ENCODE peak calls at places on chromosomes 11 and 22, in four cellular contexts. J, E, M and W are unnamed samples.

GRCh38 chr11:1845571-1846452 is 7.0 kb downstream of the TNNI2 start:
- DNase-seq in J (no peak), M (no peak), E (peak; percentile 25), W (no peak)

GRCh38 chr22:22201185-22201924 is 43.2 kb upstream of the VPREB1 start:
- DNase-seq in J (peak; percentile 12), M (no peak), E (peak; percentile 38), W (no peak)

GRCh38 chr22:42304021-42304790 is 33.8 kb upstream of the TCF20 start:
- DNase-seq in M (no peak), J (no peak), E (no peak), W (no peak)

GRCh38 chr22:19802001-19802880 is 41.7 kb downstream of the TBX1 start:
- DNase-seq in J (no peak), M (no peak), E (no peak), W (no peak)

GRCh38 chr11:83641511-83641910 is 355.3 kb upstream of the CCDC90B start:
- DNase-seq in M (no peak), J (peak; percentile 1), E (no peak), W (peak; percentile 60)

GRCh38 chr22:46659791-46660186 is 39.6 kb downstream of the GRAMD4 start:
- DNase-seq in J (no peak), M (no peak), E (no peak), W (no peak)

GRCh38 chr11:94926698-94927237 is 46.6 kb downstream of the CWC15 start:
- DNase-seq in M (no peak), J (peak; percentile 89), E (peak; percentile 86), W (peak; percentile 94)

GRCh38 chr22:38016182-38017078 is 32.1 kb upstream of the SOX10 start:
- DNase-seq in M (no peak), E (no peak), J (no peak), W (no peak)

GRCh38 chr11:88596786-88597185 is 259.2 kb upstream of the CTSC start:
- DNase-seq in J (no peak), E (no peak), M (no peak), W (no peak)

GRCh38 chr11:62116458-62116857 is 7.4 kb upstream of the INCENP start:
- DNase-seq in J (no peak), E (no peak), M (no peak), W (no peak)

GRCh38 chr11:65516135-65516968 is 8.5 kb upstream of the SCYL1 start:
- DNase-seq in E (no peak), M (no peak), J (no peak), W (no peak)

GRCh38 chr11:61700221-61700620 is 20.0 kb downstream of the DAGLA start:
- DNase-seq in E (no peak), M (no peak), J (peak; percentile 40), W (no peak)

GRCh38 chr11:90113541-90113940 is 20.9 kb upstream of the NAALAD2 start:
- DNase-seq in M (no peak), E (no peak), J (no peak), W (no peak)

GRCh38 chr11:69810289-69811118 is 8.7 kb downstream of the FGF3 start:
- DNase-seq in J (no peak), M (no peak), E (no peak), W (no peak)

GRCh38 chr11:613369-613968 is 2.3 kb downstream of the IRF7 start:
- DNase-seq in M (no peak), E (no peak), J (no peak), W (no peak)

GRCh38 chr11:56543739-56544138 is 682 bp upstream of the OR5M11 start:
- DNase-seq in M (no peak), E (no peak), J (no peak), W (no peak)

GRCh38 chr11:67646535-67647336 is 3.8 kb downstream of the ACY3 start:
- DNase-seq in M (no peak), J (no peak), E (no peak), W (no peak)

GRCh38 chr22:23204541-23205157 is 24.3 kb downstream of the BCR start:
- DNase-seq in E (peak; percentile 67), M (no peak), J (no peak), W (peak; percentile 69)

GRCh38 chr11:99063331-99063730 is 42.6 kb downstream of the CNTN5 start:
- DNase-seq in M (no peak), E (no peak), J (no peak), W (no peak)

GRCh38 chr11:86248609-86249008 is 4.1 kb downstream of the EED start:
- DNase-seq in M (no peak), J (no peak), E (no peak), W (no peak)

GRCh38 chr22:25051073-25051472 is 98.6 kb downstream of the KIAA1671 start:
- DNase-seq in J (no peak), E (no peak), M (no peak), W (no peak)

GRCh38 chr11:35584321-35584720 is 33.9 kb upstream of the FJX1 start:
- DNase-seq in E (no peak), J (peak; percentile 82), M (no peak), W (no peak)

GRCh38 chr22:47497666-47498065 is 735.2 kb downstream of the TBC1D22A start:
- DNase-seq in J (no peak), E (no peak), M (no peak), W (no peak)

GRCh38 chr22:24583221-24583971 is 9.5 kb downstream of the LRRC75B start:
- DNase-seq in M (no peak), J (no peak), E (no peak), W (no peak)

GRCh38 chr11:134464981-134465730 is 53.1 kb upstream of the B3GAT1 start:
- DNase-seq in J (no peak), E (no peak), M (no peak), W (no peak)

GRCh38 chr22:26888887-26889286 is 231.5 kb downstream of the MIAT start:
- DNase-seq in E (no peak), J (no peak), M (no peak), W (no peak)

GRCh38 chr11:35056391-35057093 is 82.4 kb upstream of the CD44 start:
- DNase-seq in J (no peak), E (no peak), M (no peak), W (no peak)

GRCh38 chr11:75277991-75278790 is 37.6 kb downstream of the TPBGL start:
- DNase-seq in J (no peak), M (no peak), E (no peak), W (no peak)

GRCh38 chr11:122843281-122844150 is 5.2 kb downstream of the CRTAM start:
- DNase-seq in J (no peak), E (no peak), M (no peak), W (no peak)

GRCh38 chr11:35419713-35420333 is 465 bp upstream of the SLC1A2 start:
- DNase-seq in J (no peak), M (no peak), E (peak; percentile 18), W (no peak)